ENCODE peak calls at places on chromosomes 6 and 20, in five cellular contexts. S, W, M, J and D are unnamed samples.

GRCh38 chr20:23583526-23583925 is 15.2 kb upstream of the CST9L start:
- DNase-seq in S (no peak), W (no peak), M (peak; percentile 39), J (no peak), D (no peak)

GRCh38 chr6:96186516-96187195 is 170.9 kb downstream of the FUT9 start:
- DNase-seq in S (no peak), W (no peak), M (no peak), J (no peak), D (peak; percentile 26)

GRCh38 chr6:15754035-15754705 is 91.3 kb upstream of the DTNBP1 start:
- DNase-seq in S (peak; percentile 42), W (peak; percentile 66), M (peak; percentile 12), J (no peak), D (peak; percentile 86)

GRCh38 chr6:10449751-10450150 is 34.9 kb upstream of the TFAP2A start:
- DNase-seq in S (no peak), W (no peak), M (no peak), J (no peak), D (no peak)

GRCh38 chr6:113461153-113461897 is 395.8 kb upstream of the MARCKS start:
- DNase-seq in S (peak; percentile 52), W (no peak), M (peak; percentile 44), J (no peak), D (peak; percentile 21)

GRCh38 chr20:45330476-45330875 is 17.7 kb downstream of the SDC4 start:
- DNase-seq in S (no peak), W (no peak), M (no peak), J (no peak), D (no peak)

GRCh38 chr20:50953821-50954220 is 4.5 kb downstream of the DPM1 start:
- DNase-seq in S (no peak), W (no peak), M (peak; percentile 9), J (no peak), D (no peak)

GRCh38 chr6:156174026-156174880 is 602.9 kb upstream of the ARID1B start:
- DNase-seq in S (no peak), W (no peak), M (no peak), J (no peak), D (peak; percentile 37)

GRCh38 chr20:3777726-3778629 is 3.3 kb downstream of the SPEF1 start:
- DNase-seq in S (no peak), W (peak; percentile 52), M (peak; percentile 64), J (no peak), D (peak; percentile 74)

GRCh38 chr6:138572200-138572875 is 73.0 kb upstream of the NHSL1 start:
- DNase-seq in S (peak; percentile 91), W (peak; percentile 79), M (peak; percentile 62), J (no peak), D (peak; percentile 88)
- H3K4me3 ChIP-seq in S (peak overlapping the region; percentile 53), W (peak overlapping the region; percentile 83), M (peak overlapping the region; percentile 25), J (peak overlapping the region; percentile 66), D (peak overlapping the region; percentile 37)

GRCh38 chr6:27383011-27383410 is 5.5 kb upstream of the ZNF391 start:
- DNase-seq in S (no peak), W (no peak), M (no peak), J (no peak), D (no peak)
- H2BK5ac ChIP-seq in S (no peak overlapping the region), W (no peak overlapping the region), M (no peak overlapping the region), J (no peak overlapping the region), D (no peak overlapping the region)

GRCh38 chr6:104704191-104704590 is 155.5 kb downstream of the HACE1 start:
- DNase-seq in S (no peak), W (peak; percentile 48), M (no peak), J (no peak), D (no peak)
- H3K9ac ChIP-seq in S (no peak overlapping the region), W (no peak overlapping the region), M (no peak overlapping the region), J (no peak overlapping the region), D (no peak overlapping the region)

GRCh38 chr6:68572975-68573374 is 62.1 kb upstream of the ADGRB3 start:
- DNase-seq in S (no peak), W (no peak), M (no peak), J (no peak), D (no peak)

GRCh38 chr6:68575765-68576439 is 59.2 kb upstream of the ADGRB3 start:
- DNase-seq in S (no peak), W (no peak), M (no peak), J (no peak), D (peak; percentile 65)

GRCh38 chr6:68572525-68572924 is 62.6 kb upstream of the ADGRB3 start:
- DNase-seq in S (no peak), W (peak; percentile 6), M (peak; percentile 35), J (peak; percentile 15), D (peak; percentile 88)
- H3K4me3 ChIP-seq in S (no peak overlapping the region), W (no peak overlapping the region), M (no peak overlapping the region), J (no peak overlapping the region), D (no peak overlapping the region)

GRCh38 chr20:63548992-63549391 is 1.4 kb upstream of the SRMS start:
- DNase-seq in S (no peak), W (no peak), M (no peak), J (no peak), D (no peak)
- H2BK5ac ChIP-seq in S (no peak overlapping the region), W (no peak overlapping the region), M (no peak overlapping the region), J (peak overlapping the region; percentile 78), D (no peak overlapping the region)

GRCh38 chr6:165660881-165661415 is 2.1 kb downstream of the PDE10A start:
- DNase-seq in S (no peak), W (no peak), M (peak; percentile 18), J (no peak), D (no peak)
- H3K9ac ChIP-seq in S (peak overlapping the region; percentile 79), W (no peak overlapping the region), M (peak overlapping the region; percentile 14), J (peak overlapping the region; percentile 63), D (peak overlapping the region; percentile 81)